ENCODE peak calls at places on chromosome 16, in four cellular contexts. One of them, this sample, is unnamed.

GRCh38 chr16:89410794-89411309 is 79.5 kb downstream of the ANKRD11 start:
- DNase-seq in AG10803: peak; percentile 87
- DNase-seq in psoas muscle: peak; percentile 66
- DNase-seq in stomach: peak; percentile 89
- DNase-seq in this sample: peak; percentile 87

GRCh38 chr16:3937066-3937875 is 56.8 kb upstream of the CREBBP start:
- DNase-seq in AG10803: no peak
- DNase-seq in psoas muscle: no peak
- DNase-seq in stomach: no peak
- DNase-seq in this sample: no peak

GRCh38 chr16:85438981-85439639 is 174.0 kb upstream of the GSE1 start:
- DNase-seq in AG10803: no peak
- DNase-seq in psoas muscle: no peak
- DNase-seq in stomach: no peak
- DNase-seq in this sample: no peak

GRCh38 chr16:49514391-49514980 is 140.9 kb downstream of the C16orf78 start:
- DNase-seq in AG10803: no peak
- DNase-seq in stomach: peak; percentile 30
- DNase-seq in psoas muscle: no peak
- DNase-seq in this sample: no peak

GRCh38 chr16:54867302-54867832 is 63.3 kb upstream of the IRX5 start:
- DNase-seq in psoas muscle: no peak
- DNase-seq in AG10803: no peak
- DNase-seq in stomach: no peak
- DNase-seq in this sample: no peak

GRCh38 chr16:89949121-89949742 is 677 bp downstream of the DEF8 start:
- DNase-seq in psoas muscle: no peak
- DNase-seq in stomach: no peak
- DNase-seq in AG10803: no peak
- DNase-seq in this sample: no peak

GRCh38 chr16:23081675-23082119 is 67.6 kb downstream of the USP31 start:
- DNase-seq in AG10803: peak; percentile 83
- DNase-seq in stomach: no peak
- DNase-seq in psoas muscle: no peak
- DNase-seq in this sample: peak; percentile 76

GRCh38 chr16:66058181-66058580 is 308.3 kb upstream of the CDH5 start:
- DNase-seq in AG10803: peak; percentile 91
- DNase-seq in stomach: no peak
- DNase-seq in psoas muscle: no peak
- DNase-seq in this sample: peak; percentile 96

GRCh38 chr16:7037491-7037890 is 295.2 kb upstream of the RBFOX1 start:
- DNase-seq in psoas muscle: no peak
- DNase-seq in AG10803: no peak
- DNase-seq in stomach: no peak
- DNase-seq in this sample: no peak

GRCh38 chr16:65044861-65045260 is 77.0 kb downstream of the CDH11 start:
- DNase-seq in psoas muscle: no peak
- DNase-seq in stomach: no peak
- DNase-seq in AG10803: peak; percentile 50
- DNase-seq in this sample: peak; percentile 77

GRCh38 chr16:87897563-87898505 is 28.5 kb upstream of the SLC7A5 start:
- DNase-seq in psoas muscle: no peak
- DNase-seq in AG10803: no peak
- DNase-seq in stomach: no peak
- DNase-seq in this sample: no peak

GRCh38 chr16:21256636-21257035 is 21.5 kb downstream of the CRYM start:
- DNase-seq in AG10803: no peak
- DNase-seq in stomach: no peak
- DNase-seq in psoas muscle: no peak
- DNase-seq in this sample: no peak

GRCh38 chr16:75256871-75257343 is 5.5 kb upstream of the BCAR1 start:
- DNase-seq in stomach: peak; percentile 32
- DNase-seq in psoas muscle: peak; percentile 59
- DNase-seq in AG10803: peak; percentile 64
- DNase-seq in this sample: no peak

GRCh38 chr16:31347445-31347844 is 7.5 kb upstream of the ITGAX start:
- DNase-seq in psoas muscle: no peak
- DNase-seq in stomach: no peak
- DNase-seq in AG10803: no peak
- DNase-seq in this sample: no peak

GRCh38 chr16:26382607-26383006 is 684.1 kb upstream of the C16orf82 start:
- DNase-seq in stomach: no peak
- DNase-seq in psoas muscle: no peak
- DNase-seq in AG10803: no peak
- DNase-seq in this sample: no peak

GRCh38 chr16:19844945-19845641 is 39.6 kb downstream of the GPRC5B start:
- DNase-seq in stomach: no peak
- DNase-seq in AG10803: peak; percentile 90
- DNase-seq in psoas muscle: no peak
- DNase-seq in this sample: peak; percentile 59

GRCh38 chr16:14384745-14385144 is 245.3 kb downstream of the PARN start:
- DNase-seq in AG10803: no peak
- DNase-seq in psoas muscle: no peak
- DNase-seq in stomach: no peak
- DNase-seq in this sample: no peak

GRCh38 chr16:75745242-75745641 is 19.0 kb upstream of the CPHXL start:
- DNase-seq in psoas muscle: no peak
- DNase-seq in stomach: no peak
- DNase-seq in AG10803: no peak
- DNase-seq in this sample: no peak

GRCh38 chr16:878071-878784 is 77.7 kb upstream of the GNG13 start:
- DNase-seq in AG10803: peak; percentile 14
- DNase-seq in stomach: no peak
- DNase-seq in psoas muscle: peak; percentile 46
- DNase-seq in this sample: no peak

GRCh38 chr16:28981517-28981916 is 3.3 kb upstream of the LAT start:
- DNase-seq in AG10803: no peak
- DNase-seq in stomach: no peak
- DNase-seq in psoas muscle: no peak
- DNase-seq in this sample: no peak

GRCh38 chr16:75298252-75298651 is 46.8 kb upstream of the BCAR1 start:
- DNase-seq in stomach: no peak
- DNase-seq in psoas muscle: no peak
- DNase-seq in AG10803: no peak
- DNase-seq in this sample: no peak

GRCh38 chr16:27481282-27481934 is 68.3 kb downstream of the GTF3C1 start:
- DNase-seq in psoas muscle: no peak
- DNase-seq in stomach: no peak
- DNase-seq in AG10803: no peak
- DNase-seq in this sample: no peak

GRCh38 chr16:86946396-86946795 is 368.0 kb downstream of the FOXL1 start:
- DNase-seq in AG10803: peak; percentile 28
- DNase-seq in stomach: no peak
- DNase-seq in psoas muscle: peak; percentile 32
- DNase-seq in this sample: no peak

GRCh38 chr16:69338557-69339288 is 641 bp downstream of the COG8 start:
- DNase-seq in psoas muscle: no peak
- DNase-seq in stomach: no peak
- DNase-seq in AG10803: no peak
- DNase-seq in this sample: no peak

GRCh38 chr16:68227183-68227793 is 8.6 kb downstream of the ESRP2 start:
- DNase-seq in psoas muscle: no peak
- DNase-seq in stomach: peak; percentile 19
- DNase-seq in AG10803: no peak
- DNase-seq in this sample: no peak

GRCh38 chr16:1181715-1182671 is 29.1 kb downstream of the CACNA1H start:
- DNase-seq in AG10803: peak; percentile 31
- DNase-seq in psoas muscle: peak; percentile 74
- DNase-seq in stomach: peak; percentile 60
- DNase-seq in this sample: peak; percentile 34

DNA sequence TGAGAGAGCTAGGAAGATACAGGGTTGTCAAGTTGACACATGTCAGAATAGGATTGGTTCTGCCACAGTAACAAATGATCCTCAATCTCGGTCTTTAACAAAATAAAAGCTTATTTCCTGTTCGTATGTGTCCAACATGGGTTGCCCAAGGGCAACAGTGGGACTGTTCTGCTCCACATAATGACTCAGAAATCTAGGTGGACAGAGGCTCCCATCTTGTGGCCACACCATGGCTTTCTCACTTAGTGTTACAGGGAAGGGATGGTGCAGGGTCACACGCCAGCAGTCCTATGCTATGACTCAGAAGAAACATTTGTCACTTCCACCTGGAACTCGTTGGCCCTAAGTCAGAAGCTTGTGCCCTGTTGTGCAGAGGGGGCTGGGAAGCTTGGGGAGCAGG is 364.9 kb downstream of the SNX29 start:
- DNase-seq in AG10803: peak; percentile 77
- DNase-seq in stomach: no peak
- DNase-seq in psoas muscle: no peak
- DNase-seq in this sample: no peak
- TF ChIP-seq CTCF in AG10803: peak; percentile 34
- TF ChIP-seq CTCF in stomach: no peak
- TF ChIP-seq CTCF in psoas muscle: peak; percentile 17
- TF ChIP-seq CTCF in this sample: no peak

GRCh38 chr16:56781565-56781964 is 51.6 kb downstream of the NUP93 start:
- DNase-seq in AG10803: no peak
- DNase-seq in psoas muscle: no peak
- DNase-seq in stomach: no peak
- DNase-seq in this sample: no peak
- H3K4me3 ChIP-seq in AG10803: no peak overlapping the region
- H3K4me3 ChIP-seq in psoas muscle: no peak overlapping the region
- H3K4me3 ChIP-seq in stomach: no peak overlapping the region
- H3K4me3 ChIP-seq in this sample: no peak overlapping the region

GRCh38 chr16:30070490-30070889 is 4.9 kb downstream of the ALDOA start:
- DNase-seq in psoas muscle: no peak
- DNase-seq in AG10803: no peak
- DNase-seq in stomach: no peak
- DNase-seq in this sample: no peak
- TF ChIP-seq CTCF in psoas muscle: no peak
- TF ChIP-seq CTCF in AG10803: no peak
- TF ChIP-seq CTCF in stomach: no peak
- TF ChIP-seq CTCF in this sample: no peak

GRCh38 chr16:70611785-70612303 is 34.5 kb upstream of the IL34 start:
- DNase-seq in AG10803: no peak
- DNase-seq in stomach: no peak
- DNase-seq in psoas muscle: no peak
- DNase-seq in this sample: no peak

GRCh38 chr16:70614208-70614951 is 32.0 kb upstream of the IL34 start:
- DNase-seq in psoas muscle: no peak
- DNase-seq in stomach: no peak
- DNase-seq in AG10803: no peak
- DNase-seq in this sample: no peak

GRCh38 chr16:70611224-70611598 is 35.1 kb upstream of the IL34 start:
- DNase-seq in AG10803: no peak
- DNase-seq in psoas muscle: no peak
- DNase-seq in stomach: no peak
- DNase-seq in this sample: no peak

GRCh38 chr16:70610273-70611223 is 35.8 kb upstream of the IL34 start:
- DNase-seq in psoas muscle: peak; percentile 78
- DNase-seq in AG10803: no peak
- DNase-seq in stomach: no peak
- DNase-seq in this sample: no peak

DNA sequence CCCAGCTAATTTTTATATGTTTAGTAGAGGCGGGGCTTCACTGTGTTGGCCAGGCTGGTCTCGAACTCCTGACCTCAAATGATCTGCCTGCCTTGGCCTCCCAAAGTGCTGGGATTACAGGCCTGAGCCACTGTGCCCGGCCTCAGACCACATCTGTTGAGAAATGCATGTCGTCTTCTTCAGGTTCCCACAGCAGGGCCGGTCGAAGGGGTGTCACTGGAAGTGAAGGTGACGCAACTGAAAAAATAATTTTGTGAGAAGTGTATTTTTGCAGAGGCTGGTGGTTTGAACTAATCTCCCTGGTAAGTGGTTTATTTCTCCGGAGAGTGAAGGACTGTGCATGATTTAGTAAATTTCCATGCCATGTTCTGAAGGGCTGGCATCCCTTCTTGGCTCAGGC is 33.4 kb upstream of the IL34 start:
- DNase-seq in psoas muscle: no peak
- DNase-seq in stomach: no peak
- DNase-seq in AG10803: no peak
- DNase-seq in this sample: no peak
- H3K4me3 ChIP-seq in psoas muscle: no peak overlapping the region
- H3K4me3 ChIP-seq in stomach: no peak overlapping the region
- H3K4me3 ChIP-seq in AG10803: no peak overlapping the region
- H3K4me3 ChIP-seq in this sample: no peak overlapping the region

DNA sequence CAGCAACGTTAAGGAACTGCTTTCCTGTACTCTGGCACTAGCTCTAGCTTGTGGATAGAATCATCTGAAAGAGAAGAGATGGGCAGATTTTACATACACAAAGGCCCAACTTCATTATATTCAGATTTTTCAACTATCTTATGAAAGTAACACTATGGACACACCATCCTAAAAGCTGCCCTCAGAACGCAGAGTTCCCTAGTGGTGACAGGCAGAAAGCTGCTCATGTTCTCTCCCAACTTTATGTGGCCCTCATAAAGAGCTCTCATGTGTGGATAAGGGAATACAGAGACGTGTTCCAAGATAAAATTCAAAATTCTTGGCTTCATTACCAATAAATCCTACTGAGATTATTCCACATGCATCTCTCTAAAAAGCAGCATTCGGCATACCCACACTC is 1.5 kb downstream of the CFAP20 start:
- DNase-seq in stomach: no peak
- DNase-seq in AG10803: peak; percentile 15
- DNase-seq in psoas muscle: no peak
- DNase-seq in this sample: no peak
- TF ChIP-seq CTCF in stomach: peak; percentile 3
- TF ChIP-seq CTCF in AG10803: peak; percentile 50
- TF ChIP-seq CTCF in psoas muscle: no peak
- TF ChIP-seq CTCF in this sample: peak; percentile 41

GRCh38 chr16:83807327-83807709 is 460 bp upstream of the HSBP1 start:
- DNase-seq in AG10803: no peak
- DNase-seq in psoas muscle: no peak
- DNase-seq in stomach: no peak
- DNase-seq in this sample: no peak
- H3K4me3 ChIP-seq in AG10803: peak overlapping the region; percentile 31
- H3K4me3 ChIP-seq in psoas muscle: peak overlapping the region; percentile 99
- H3K4me3 ChIP-seq in stomach: peak overlapping the region; percentile 74
- H3K4me3 ChIP-seq in this sample: no peak overlapping the region

This sample was measured in astrocyte of the cerebellum.